ENCODE peak calls at places on chromosomes 16 and 17, in seven cellular contexts. J is stimulated activated CD8-positive, alpha-beta memory T cell treated with anti-CD3 and anti-CD28 coated beads, Interleukin-2, amount 100 ng/mL, for 1 hour; D is H9; Q is activated T-helper 9 cell treated with anti-CD3 and anti-CD28 coated beads, Interleukin-2, amount 50 U/mL, for 16 hours; K is COR-L47; P is Caki2; L is activated CD8-positive, alpha-beta memory T cell treated with anti-CD3 and anti-CD28 coated beads, Interleukin-2, amount 50 U/mL, for 4 hours. H is an unnamed sample.
A peak's percentile ranks its signal among the peaks of the same experiment; 100 is the strongest.

GRCh38 chr17:48175692-48176450 is 68.3 kb downstream of the SNX11 start:
- DNase-seq in J (no peak), D (no peak), Q (no peak), K (no peak), P (no peak), L (no peak), H (no peak)

GRCh38 chr17:76371656-76372628 is 12.5 kb upstream of the SPHK1 start:
- DNase-seq in J (no peak), D (no peak), Q (no peak), K (no peak), P (peak; percentile 79), L (no peak), H (no peak)

GRCh38 chr16:4179763-4180260 is 62.1 kb downstream of the SRL start:
- DNase-seq in J (no peak), D (no peak), Q (no peak), K (no peak), P (no peak), L (no peak), H (no peak)

GRCh38 chr17:82118815-82119380 is 20.9 kb upstream of the FASN start:
- DNase-seq in J (no peak), D (no peak), Q (no peak), K (no peak), P (no peak), L (no peak), H (peak; percentile 69)

GRCh38 chr17:69501591-69502468 is 87.3 kb downstream of the MAP2K6 start:
- DNase-seq in J (no peak), D (peak; percentile 66), Q (no peak), K (peak; percentile 66), P (peak; percentile 63), L (no peak), H (peak; percentile 38)

GRCh38 chr16:7992616-7993015 is 597.7 kb downstream of the TMEM114 start:
- DNase-seq in J (no peak), D (no peak), Q (no peak), K (no peak), P (no peak), L (no peak), H (no peak)

GRCh38 chr17:41906465-41907184 is 12.1 kb downstream of the ACLY start:
- DNase-seq in J (no peak), D (no peak), Q (no peak), K (no peak), P (no peak), L (no peak), H (peak; percentile 22)

GRCh38 chr16:81996664-81997529 is 14.4 kb downstream of the SDR42E1 start:
- DNase-seq in J (no peak), D (no peak), Q (no peak), K (no peak), P (peak; percentile 30), L (no peak), H (no peak)

GRCh38 chr17:74605361-74605760 is 13.3 kb upstream of the CD300LD start:
- DNase-seq in J (no peak), D (no peak), Q (no peak), K (no peak), P (no peak), L (no peak), H (no peak)

GRCh38 chr17:17693253-17693954 is 12.1 kb downstream of the RAI1 start:
- DNase-seq in J (no peak), D (peak; percentile 73), Q (no peak), K (peak; percentile 67), P (peak; percentile 37), L (no peak), H (peak; percentile 85)

GRCh38 chr17:49998836-49999511 is 4.0 kb upstream of the DLX3 start:
- DNase-seq in J (no peak), D (peak; percentile 35), Q (no peak), K (no peak), P (no peak), L (no peak), H (peak; percentile 7)

GRCh38 chr17:76805319-76805718 is 62.9 kb upstream of the MGAT5B start:
- DNase-seq in J (no peak), D (no peak), Q (no peak), K (no peak), P (peak; percentile 11), L (no peak), H (no peak)

GRCh38 chr17:39094607-39095308 is 56.7 kb downstream of the PLXDC1 start:
- DNase-seq in J (peak; percentile 27), D (no peak), Q (no peak), K (no peak), P (no peak), L (peak; percentile 30), H (no peak)

GRCh38 chr16:11112723-11113348 is 143.2 kb downstream of the SOCS1 start:
- DNase-seq in J (no peak), D (no peak), Q (no peak), K (peak; percentile 42), P (no peak), L (no peak), H (no peak)

GRCh38 chr16:9465150-9465549 is 373.7 kb downstream of the HAPSTR1 start:
- DNase-seq in J (no peak), D (no peak), Q (no peak), K (no peak), P (no peak), L (no peak), H (no peak)

GRCh38 chr17:42659079-42659931 is at the start of gene TUBG2:
- DNase-seq in J (peak; percentile 44), D (peak; percentile 99), Q (peak; percentile 57), K (peak; percentile 94), P (peak; percentile 91), L (peak; percentile 82), H (peak; percentile 98)

GRCh38 chr16:26644912-26645543 is 421.7 kb upstream of the C16orf82 start:
- DNase-seq in J (no peak), D (no peak), Q (no peak), K (no peak), P (no peak), L (no peak), H (no peak)

GRCh38 chr16:49528564-49529150 is 155.1 kb downstream of the C16orf78 start:
- DNase-seq in J (no peak), D (no peak), Q (no peak), K (no peak), P (no peak), L (no peak), H (no peak)

GRCh38 chr17:1967092-1967662 is 58.0 kb downstream of the RTN4RL1 start:
- DNase-seq in J (no peak), D (peak; percentile 93), Q (no peak), K (no peak), P (no peak), L (no peak), H (peak; percentile 90)

GRCh38 chr16:75566889-75567255 is 693 bp downstream of the GABARAPL2 start:
- DNase-seq in J (no peak), D (no peak), Q (no peak), K (no peak), P (no peak), L (peak; percentile 22), H (peak; percentile 71)

GRCh38 chr16:19524356-19524865 is 669 bp downstream of the CCP110 start:
- DNase-seq in J (no peak), D (no peak), Q (no peak), K (no peak), P (no peak), L (no peak), H (peak; percentile 30)

GRCh38 chr17:33086878-33087277 is 95.2 kb downstream of the SPACA3 start:
- DNase-seq in J (no peak), D (no peak), Q (no peak), K (no peak), P (no peak), L (no peak), H (no peak)

GRCh38 chr16:6892961-6893360 is 439.7 kb upstream of the RBFOX1 start:
- DNase-seq in J (no peak), D (no peak), Q (no peak), K (no peak), P (no peak), L (no peak), H (no peak)

GRCh38 chr16:81315271-81316175 is 761 bp downstream of the GAN start:
- DNase-seq in J (peak; percentile 16), D (no peak), Q (peak; percentile 33), K (peak; percentile 31), P (peak; percentile 22), L (peak; percentile 55), H (peak; percentile 75)

GRCh38 chr17:35094902-35095301 is 24.8 kb downstream of the RAD51D start:
- DNase-seq in J (no peak), D (no peak), Q (no peak), K (no peak), P (peak; percentile 67), L (no peak), H (no peak)

GRCh38 chr16:85041184-85041928 is 13.8 kb downstream of the KIAA0513 start:
- DNase-seq in J (no peak), D (no peak), Q (no peak), K (no peak), P (no peak), L (no peak), H (no peak)

GRCh38 chr16:24151482-24151939 is 104.6 kb upstream of the CACNG3 start:
- DNase-seq in J (no peak), D (no peak), Q (no peak), K (no peak), P (no peak), L (no peak), H (peak; percentile 36)

H was measured in H7.